ENCODE peak calls at places on chromosomes 1 and 21, in five cellular contexts. B is upper lobe of right lung, W is Peyer's patch, L is kidney epithelial cell, X is colonic mucosa. E is an unnamed sample.

GRCh38 chr1:157566484-157567300 is 14.4 kb upstream of the FCRL5 start:
- DNase-seq in W (peak), X (no peak), B (no peak), L (no peak), E (no peak)

GRCh38 chr1:85115933-85116332 is 67.6 kb upstream of the MCOLN3 start:
- DNase-seq in W (no peak), X (no peak), B (no peak), L (no peak), E (no peak)

GRCh38 chr1:203465943-203466342 is 9.7 kb upstream of the PRELP start:
- DNase-seq in W (peak), B (no peak), X (no peak), L (no peak), E (no peak)

GRCh38 chr1:27341525-27342252 is at the start of gene SYTL1:
- DNase-seq in B (peak), X (peak), W (peak), L (no peak), E (no peak)

GRCh38 chr1:15277933-15278332 is 30.9 kb downstream of the FHAD1 start:
- DNase-seq in L (no peak), W (no peak), B (no peak), X (no peak), E (no peak)

GRCh38 chr21:36867506-36867905 is 99.0 kb downstream of the HLCS start:
- DNase-seq in B (no peak), L (no peak), X (no peak), W (no peak), E (no peak)

GRCh38 chr1:52579415-52579814 is 22.8 kb upstream of the GPX7 start:
- DNase-seq in L (no peak), X (no peak), B (no peak), W (no peak), E (no peak)

GRCh38 chr1:56080123-56080522 is 499.2 kb downstream of the PLPP3 start:
- DNase-seq in W (no peak), X (no peak), L (no peak), B (no peak), E (no peak)

GRCh38 chr1:154961207-154961496 is 430 bp downstream of the PYGO2 start:
- DNase-seq in W (no peak), X (peak), L (no peak), B (no peak), E (no peak)

GRCh38 chr1:200862713-200863415 is 9.9 kb upstream of the GPR25 start:
- DNase-seq in X (no peak), B (no peak), L (no peak), W (no peak), E (no peak)

GRCh38 chr1:175481126-175482071 is 262.0 kb downstream of the TNR start:
- DNase-seq in X (no peak), L (no peak), B (no peak), W (no peak), E (no peak)
- TF ChIP-seq CTCF in X (peak), L (peak), B (peak), W (peak), E (peak)

GRCh38 chr1:38137164-38137563 is 90.6 kb upstream of the POU3F1 start:
- DNase-seq in B (no peak), L (no peak), W (no peak), X (no peak), E (no peak)
- H3K4me3 ChIP-seq in B (no peak), L (no peak), W (no peak), X (no peak), E (no peak)

DNA sequence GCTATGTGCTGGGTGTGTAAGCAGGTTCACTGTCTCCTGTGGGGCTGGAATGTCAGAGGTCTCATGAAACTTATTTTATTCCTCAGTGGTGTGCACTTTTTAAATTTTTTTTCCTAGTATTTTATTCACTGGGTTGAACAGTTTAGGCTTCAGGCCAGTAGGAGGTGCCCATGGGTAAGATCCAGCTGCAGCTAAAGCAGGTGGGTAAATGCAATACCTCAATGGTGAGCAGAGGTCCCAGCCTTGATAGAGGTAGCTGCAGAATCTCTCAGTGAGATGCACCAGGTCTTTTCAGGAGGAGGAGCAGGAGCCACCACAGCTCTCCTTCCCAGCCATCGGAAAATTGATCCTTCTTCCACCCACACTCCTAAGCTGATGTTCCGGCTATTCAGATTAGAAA is 12.6 kb upstream of the OR6N2 start:
- DNase-seq in X (no peak), B (no peak), W (peak), L (no peak), E (no peak)
- TF ChIP-seq CTCF in X (no peak), B (peak), W (peak), L (peak), E (peak)

GRCh38 chr1:160981584-160982411 is 27.2 kb upstream of the ITLN2 start:
- DNase-seq in X (no peak), W (no peak), B (no peak), L (no peak), E (no peak)
- H3K4me3 ChIP-seq in X (no peak), W (no peak), B (peak), L (no peak), E (no peak)

GRCh38 chr1:227449051-227449450 is 114.3 kb upstream of the ZNF678 start:
- DNase-seq in W (peak), B (no peak), L (no peak), X (no peak), E (no peak)
- TF ChIP-seq CTCF in W (no peak), B (peak), L (peak), X (no peak), E (peak)

GRCh38 chr1:50425376-50426107 is 2.3 kb upstream of the DMRTA2 start:
- DNase-seq in W (no peak), L (no peak), X (no peak), B (no peak), E (no peak)

GRCh38 chr1:50424045-50424939 is 1.0 kb upstream of the DMRTA2 start:
- DNase-seq in X (no peak), W (no peak), B (no peak), L (no peak), E (no peak)

GRCh38 chr1:50423670-50424000 is 392 bp upstream of the DMRTA2 start:
- DNase-seq in B (no peak), L (no peak), W (no peak), X (no peak), E (no peak)

GRCh38 chr1:50426108-50426700 is 3.0 kb upstream of the DMRTA2 start:
- DNase-seq in B (no peak), X (no peak), L (no peak), W (no peak), E (no peak)

GRCh38 chr1:50424940-50425375 is 1.7 kb upstream of the DMRTA2 start:
- DNase-seq in X (no peak), W (no peak), B (no peak), L (no peak), E (no peak)
- H3K4me3 ChIP-seq in X (no peak), W (no peak), B (no peak), L (no peak), E (no peak)

GRCh38 chr1:152449661-152450060 is 35.6 kb upstream of the CRNN start:
- DNase-seq in X (no peak), B (no peak), L (no peak), W (no peak), E (no peak)

GRCh38 chr1:152448496-152448895 is 34.4 kb upstream of the CRNN start:
- DNase-seq in L (no peak), X (no peak), B (no peak), W (no peak), E (no peak)

GRCh38 chr1:152447484-152447883 is 33.4 kb upstream of the CRNN start:
- DNase-seq in B (no peak), L (no peak), W (no peak), X (no peak), E (no peak)

GRCh38 chr1:152448095-152448494 is 34.0 kb upstream of the CRNN start:
- DNase-seq in W (no peak), L (no peak), B (no peak), X (no peak), E (no peak)

GRCh38 chr1:152451254-152451653 is 37.2 kb upstream of the CRNN start:
- DNase-seq in X (no peak), W (no peak), L (no peak), B (no peak), E (no peak)
- TF ChIP-seq CTCF in X (no peak), W (no peak), L (peak), B (no peak), E (peak)